ENCODE peak calls at places on chromosome 11, in five cellular contexts. U is hippocampal formation; K is stimulated activated CD8-positive, alpha-beta memory T cell treated with anti-CD3 and anti-CD28 coated beads, Interleukin-15, amount 100 ng/mL, for 1 hour; G is naive thymus-derived CD4-positive, alpha-beta T cell; M is brain pericyte. B is an unnamed sample.

GRCh38 chr11:44570411-44571155 is 5.1 kb downstream of the CD82 start:
- DNase-seq in U (no peak), K (no peak), G (no peak), M (no peak), B (no peak)

GRCh38 chr11:85040166-85040565 is 587.0 kb downstream of the DLG2 start:
- DNase-seq in U (no peak), K (no peak), G (no peak), M (peak; percentile 36), B (no peak)

GRCh38 chr11:118625036-118625690 is 17.7 kb downstream of the PHLDB1 start:
- DNase-seq in U (peak; percentile 61), K (no peak), G (no peak), M (no peak), B (peak; percentile 60)

GRCh38 chr11:78000193-78000592 is 5.7 kb upstream of the INTS4 start:
- DNase-seq in U (peak; percentile 39), K (peak; percentile 4), G (peak; percentile 49), M (peak; percentile 26), B (no peak)

GRCh38 chr11:42777776-42778175 is 534.0 kb upstream of the API5 start:
- DNase-seq in U (no peak), K (no peak), G (no peak), M (no peak), B (no peak)

GRCh38 chr11:32829680-32830412 is at the start of gene PRRG4:
- DNase-seq in U (peak; percentile 8), K (no peak), G (no peak), M (no peak), B (peak; percentile 30)

GRCh38 chr11:43976863-43977262 is 34.4 kb downstream of the C11orf96 start:
- DNase-seq in U (no peak), K (no peak), G (no peak), M (no peak), B (no peak)

GRCh38 chr11:23320131-23320530 is 459.9 kb upstream of the CCDC179 start:
- DNase-seq in U (no peak), K (no peak), G (no peak), M (no peak), B (no peak)

GRCh38 chr11:67606150-67606476 is 623 bp upstream of the NDUFV1 start:
- DNase-seq in U (no peak), K (no peak), G (no peak), M (no peak), B (no peak)

GRCh38 chr11:32138902-32139301 is 48.0 kb downstream of the RCN1 start:
- DNase-seq in U (no peak), K (no peak), G (no peak), M (no peak), B (no peak)

GRCh38 chr11:69942333-69942820 is 123.2 kb upstream of the FGF3 start:
- DNase-seq in U (no peak), K (no peak), G (no peak), M (no peak), B (no peak)